ENCODE peak calls at places on chromosomes 6 and 20, in six cellular contexts. I, U, C, E, L and T are unnamed samples.

GRCh38 chr6:41689171-41690008 is 46.0 kb downstream of the TFEB start:
- DNase-seq in I (no peak), U (no peak), C (no peak), E (no peak), L (no peak), T (peak)

GRCh38 chr20:40019510-40019909 is 669.5 kb downstream of the MAFB start:
- DNase-seq in I (no peak), U (no peak), C (no peak), E (no peak), L (no peak), T (no peak)

GRCh38 chr6:27889275-27889627 is 22.9 kb downstream of the OR2B2 start:
- DNase-seq in I (no peak), U (no peak), C (no peak), E (no peak), L (no peak), T (peak)

GRCh38 chr20:49913399-49914047 is 1.8 kb downstream of the SPATA2 start:
- DNase-seq in I (no peak), U (no peak), C (no peak), E (no peak), L (no peak), T (no peak)

GRCh38 chr6:54283877-54284860 is 24.1 kb upstream of the TINAG start:
- DNase-seq in I (no peak), U (no peak), C (no peak), E (no peak), L (no peak), T (no peak)

GRCh38 chr20:6269163-6269873 is 146.5 kb upstream of the FERMT1 start:
- DNase-seq in I (no peak), U (no peak), C (no peak), E (no peak), L (no peak), T (peak)

GRCh38 chr20:57480444-57481152 is 44.3 kb downstream of the CTCFL start:
- DNase-seq in I (no peak), U (no peak), C (no peak), E (no peak), L (peak), T (peak)

GRCh38 chr6:45327956-45328522 is at the start of gene RUNX2:
- DNase-seq in I (no peak), U (no peak), C (no peak), E (no peak), L (no peak), T (peak)

GRCh38 chr6:139295906-139296305 is 4.1 kb upstream of the TXLNB start:
- DNase-seq in I (no peak), U (no peak), C (no peak), E (no peak), L (no peak), T (peak)

GRCh38 chr20:22387452-22387851 is 196.9 kb downstream of the FOXA2 start:
- DNase-seq in I (no peak), U (no peak), C (no peak), E (no peak), L (no peak), T (no peak)

GRCh38 chr20:63572788-63573738 is 976 bp downstream of the HELZ2 start:
- DNase-seq in I (no peak), U (peak), C (no peak), E (peak), L (no peak), T (no peak)

GRCh38 chr20:6767536-6768227 is at the start of gene BMP2:
- DNase-seq in I (peak), U (peak), C (peak), E (no peak), L (no peak), T (peak)

GRCh38 chr6:137332637-137333228 is 113.5 kb upstream of the IFNGR1 start:
- DNase-seq in I (no peak), U (no peak), C (no peak), E (no peak), L (no peak), T (no peak)

GRCh38 chr6:121670511-121670910 is 235.1 kb downstream of the GJA1 start:
- DNase-seq in I (no peak), U (no peak), C (no peak), E (no peak), L (no peak), T (no peak)

GRCh38 chr6:160347259-160348208 is 644 bp upstream of the SLC22A3 start:
- DNase-seq in I (no peak), U (peak), C (no peak), E (no peak), L (no peak), T (no peak)

GRCh38 chr6:160258346-160259142 is at the start of gene SLC22A2:
- DNase-seq in I (no peak), U (no peak), C (no peak), E (no peak), L (no peak), T (no peak)

GRCh38 chr6:45031601-45032000 is 296.5 kb upstream of the RUNX2 start:
- DNase-seq in I (no peak), U (no peak), C (no peak), E (no peak), L (no peak), T (peak)

GRCh38 chr20:60559462-60559861 is 601.2 kb downstream of the CDH26 start:
- DNase-seq in I (no peak), U (no peak), C (no peak), E (no peak), L (no peak), T (no peak)

GRCh38 chr6:18326980-18327379 is 60.2 kb upstream of the RNF144B start:
- DNase-seq in I (no peak), U (no peak), C (no peak), E (no peak), L (no peak), T (no peak)

GRCh38 chr6:125807293-125807692 is 16.5 kb downstream of the NCOA7 start:
- DNase-seq in I (no peak), U (no peak), C (no peak), E (no peak), L (no peak), T (no peak)

GRCh38 chr6:34806738-34807453 is 15.0 kb downstream of the BLTP3A start:
- DNase-seq in I (no peak), U (no peak), C (no peak), E (no peak), L (no peak), T (no peak)
- TF ChIP-seq MYC in I (no peak), U (no peak), C (no peak), E (no peak), L (no peak), T (no peak)

GRCh38 chr20:42531675-42531985 is 658.1 kb downstream of the PTPRT start:
- DNase-seq in I (no peak), U (no peak), C (no peak), E (no peak), L (no peak), T (peak)

DNA sequence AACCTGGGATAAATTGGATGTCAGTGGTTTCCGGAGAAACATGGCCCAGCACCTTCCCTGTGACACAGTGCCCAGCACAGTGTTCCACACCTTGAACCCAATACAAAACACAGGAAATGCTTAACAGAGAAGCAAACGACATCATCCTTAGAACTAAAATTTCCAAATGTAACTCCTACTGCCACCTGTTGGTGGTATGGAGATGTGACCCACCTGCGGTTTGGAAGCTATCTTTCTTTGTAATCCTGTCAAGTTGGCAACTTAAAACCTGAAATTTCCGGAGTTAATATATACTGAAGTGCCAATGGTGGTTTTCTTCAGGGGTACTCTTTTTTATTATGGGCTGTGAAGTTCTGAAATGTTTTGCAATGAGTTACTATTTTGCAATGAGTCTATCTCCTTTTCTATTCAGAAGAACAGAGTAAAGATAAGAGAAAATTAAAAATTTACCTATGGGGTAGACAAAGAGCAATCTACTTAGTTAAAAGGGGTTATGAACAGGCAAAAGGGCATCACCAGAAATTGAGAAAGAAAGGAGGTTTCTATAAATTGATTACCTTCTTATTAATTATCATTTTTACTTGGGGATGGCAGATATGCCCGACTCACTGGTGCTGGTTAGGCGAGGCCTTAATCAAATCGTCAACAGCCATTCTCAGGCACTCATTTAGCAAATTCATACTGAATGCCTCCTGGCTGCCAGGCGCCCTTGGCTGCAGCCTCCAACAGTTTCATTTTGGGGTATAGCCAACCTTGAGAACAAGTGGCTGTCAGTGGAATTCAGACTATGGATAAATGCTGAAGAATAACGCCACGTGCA is 658.6 kb downstream of the PTPRT start:
- DNase-seq in I (no peak), U (peak), C (peak), E (peak), L (no peak), T (peak)
- TF ChIP-seq MYC in I (no peak), U (no peak), C (no peak), E (no peak), L (no peak), T (peak)

DNA sequence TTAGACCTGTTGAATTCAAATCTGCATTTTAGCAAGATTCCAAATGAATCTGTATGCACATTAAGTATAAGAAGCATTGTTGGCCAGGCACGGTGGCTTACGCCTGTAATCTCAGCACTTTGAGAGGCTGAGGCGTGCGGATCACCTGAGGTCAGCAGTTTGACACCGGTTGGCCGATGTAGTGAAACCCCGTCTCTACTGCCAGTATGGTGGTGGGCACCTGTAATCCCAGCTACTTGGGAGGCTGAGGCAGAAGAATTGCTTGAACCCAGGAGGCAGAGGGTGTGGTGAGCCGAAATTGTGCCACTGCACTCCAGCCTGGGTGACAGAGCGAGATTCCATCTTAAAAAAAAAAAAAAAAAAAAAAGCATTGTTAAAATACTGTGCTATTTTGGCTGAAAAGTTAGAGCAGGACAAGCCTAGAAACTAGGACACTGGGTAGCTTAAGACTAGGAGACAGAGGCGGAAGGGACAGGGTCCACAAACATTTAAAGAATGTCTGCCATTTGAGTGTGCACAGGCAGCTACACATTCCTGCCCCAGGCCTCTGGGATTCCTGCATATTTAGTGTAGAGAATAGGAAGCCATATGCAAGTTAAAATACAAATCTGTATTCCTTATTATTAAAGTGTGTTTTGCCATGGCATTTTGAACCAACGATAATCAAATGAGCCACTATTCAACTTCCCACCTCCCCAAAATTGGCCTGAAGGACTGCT is 45.1 kb upstream of the EEF1A1 start:
- DNase-seq in I (no peak), U (no peak), C (no peak), E (peak), L (no peak), T (no peak)
- TF ChIP-seq MYC in I (no peak), U (no peak), C (no peak), E (no peak), L (no peak), T (no peak)

GRCh38 chr6:158109744-158110143 is 58.3 kb downstream of the SERAC1 start:
- DNase-seq in I (no peak), U (no peak), C (no peak), E (no peak), L (no peak), T (peak)

GRCh38 chr6:158110986-158111385 is 57.1 kb downstream of the SERAC1 start:
- DNase-seq in I (no peak), U (no peak), C (no peak), E (no peak), L (no peak), T (no peak)

GRCh38 chr6:158115508-158115907 is 52.6 kb downstream of the SERAC1 start:
- DNase-seq in I (no peak), U (no peak), C (peak), E (no peak), L (no peak), T (no peak)

GRCh38 chr6:158111987-158112386 is 56.1 kb downstream of the SERAC1 start:
- DNase-seq in I (no peak), U (no peak), C (no peak), E (no peak), L (no peak), T (no peak)

GRCh38 chr6:158115102-158115501 is 53.0 kb downstream of the SERAC1 start:
- DNase-seq in I (no peak), U (no peak), C (no peak), E (no peak), L (no peak), T (no peak)
- TF ChIP-seq MYC in I (no peak), U (no peak), C (no peak), E (no peak), L (no peak), T (no peak)

GRCh38 chr6:109326346-109326745 is 55.9 kb downstream of the CD164 start:
- DNase-seq in I (no peak), U (no peak), C (no peak), E (no peak), L (no peak), T (no peak)
- TF ChIP-seq MYC in I (no peak), U (no peak), C (no peak), E (no peak), L (no peak), T (no peak)

DNA sequence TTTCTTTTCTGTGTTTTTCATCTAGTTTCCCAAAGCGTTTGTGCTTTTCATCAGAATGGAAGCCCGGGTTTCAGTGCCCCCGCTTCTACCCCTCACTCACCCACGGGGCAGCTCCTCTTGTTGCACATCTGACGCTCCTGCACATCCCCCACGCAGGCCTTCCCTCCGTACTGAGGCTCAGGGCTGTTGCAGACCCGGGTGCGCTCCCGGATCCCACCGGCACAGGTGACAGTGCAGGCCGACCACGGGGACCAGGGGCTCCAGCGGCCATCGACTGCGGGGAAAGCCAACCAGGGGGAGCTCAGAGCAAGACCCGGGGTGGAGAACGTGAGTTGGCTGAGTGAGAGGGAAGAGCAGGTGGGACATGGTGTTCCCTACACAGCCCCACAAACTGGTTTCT is 19.0 kb downstream of the THBS2 start:
- DNase-seq in I (no peak), U (no peak), C (no peak), E (no peak), L (no peak), T (no peak)
- TF ChIP-seq MYC in I (no peak), U (no peak), C (no peak), E (no peak), L (no peak), T (no peak)

DNA sequence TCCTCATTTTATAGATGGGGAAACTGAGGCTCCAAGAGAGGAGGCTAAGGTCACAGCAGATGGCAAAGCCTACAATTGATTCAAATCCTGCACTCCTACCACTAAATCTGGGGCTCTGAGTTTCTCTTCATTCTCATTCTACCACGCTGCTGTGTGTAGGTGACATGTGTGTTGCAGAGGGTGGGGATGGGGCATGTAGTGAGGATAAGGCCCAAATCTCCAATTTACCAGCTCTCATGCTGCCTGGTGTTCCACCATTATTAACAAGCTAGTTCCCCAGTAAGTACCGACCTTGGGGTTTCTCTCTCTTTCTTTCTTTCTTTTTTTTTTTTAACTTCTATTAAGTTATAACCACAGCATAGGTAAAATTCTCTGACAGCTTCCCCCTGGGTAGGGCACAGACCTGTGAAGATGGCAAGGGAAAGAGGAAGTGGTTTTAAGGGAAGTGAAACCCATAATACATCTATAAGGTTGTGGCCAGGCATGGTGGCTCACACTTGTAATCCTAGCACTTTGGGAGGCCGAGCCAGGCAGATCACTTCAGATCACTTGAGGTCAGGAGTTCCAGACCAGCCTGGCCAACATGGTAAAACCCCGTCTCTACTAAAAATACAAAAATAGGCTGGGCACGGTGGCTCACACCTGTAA is 13.0 kb upstream of the MATN4 start:
- DNase-seq in I (no peak), U (no peak), C (no peak), E (no peak), L (peak), T (peak)
- TF ChIP-seq MYC in I (no peak), U (no peak), C (no peak), E (no peak), L (no peak), T (no peak)